ENCODE peak calls at places on chromosomes 6 and 20, in five cellular contexts. C is pancreas; V is PC-3; U is stomach; M is CD8-positive, alpha-beta T cell. D is an unnamed sample.

GRCh38 chr20:44717986-44718385 is 2.8 kb downstream of the CCN5 start:
- DNase-seq in V (no peak), U (no peak), C (no peak), M (no peak), D (no peak)

GRCh38 chr6:7750183-7750582 is 24.3 kb downstream of the BMP6 start:
- DNase-seq in V (no peak), M (no peak), U (no peak), C (no peak), D (no peak)

GRCh38 chr20:21522479-21523397 is 8.9 kb upstream of the NKX2-2 start:
- DNase-seq in V (peak), M (no peak), U (no peak), C (no peak), D (no peak)

GRCh38 chr6:15351631-15352030 is 105.8 kb downstream of the JARID2 start:
- DNase-seq in U (no peak), C (no peak), V (peak), M (no peak), D (no peak)

GRCh38 chr20:57393321-57394086 is 2.3 kb downstream of the RBM38 start:
- DNase-seq in M (no peak), C (no peak), V (no peak), U (no peak), D (no peak)

GRCh38 chr20:52219441-52219840 is 27.9 kb upstream of the ZFP64 start:
- DNase-seq in U (peak), C (no peak), V (peak), M (no peak), D (no peak)

GRCh38 chr20:43065299-43065698 is 124.4 kb downstream of the PTPRT start:
- DNase-seq in U (no peak), V (no peak), M (no peak), C (no peak), D (no peak)

GRCh38 chr6:156833755-156834154 is 56.6 kb downstream of the ARID1B start:
- DNase-seq in M (no peak), U (no peak), V (no peak), C (no peak), D (no peak)

GRCh38 chr6:167683028-167683862 is 143.5 kb upstream of the AFDN start:
- DNase-seq in M (no peak), U (peak), C (peak), V (peak), D (no peak)

GRCh38 chr6:42532038-42532669 is 31.7 kb upstream of the UBR2 start:
- DNase-seq in V (peak), M (no peak), U (no peak), C (peak), D (peak)

GRCh38 chr6:75070244-75070643 is 135.6 kb downstream of the COL12A1 start:
- DNase-seq in M (no peak), V (no peak), C (no peak), U (no peak), D (no peak)

GRCh38 chr6:135300576-135300975 is 119.5 kb downstream of the MYB start:
- DNase-seq in U (no peak), C (no peak), V (no peak), M (no peak), D (no peak)

GRCh38 chr6:15495375-15495901 is 167.4 kb downstream of the DTNBP1 start:
- DNase-seq in M (no peak), U (no peak), V (no peak), C (no peak), D (no peak)

GRCh38 chr20:1710484-1710883 is 52.9 kb upstream of the SIRPG start:
- DNase-seq in C (no peak), U (no peak), M (no peak), V (no peak), D (no peak)

GRCh38 chr20:62258499-62259293 is 20.4 kb downstream of the OSBPL2 start:
- DNase-seq in C (no peak), U (no peak), M (no peak), V (peak), D (no peak)

GRCh38 chr6:160343144-160343543 is 5.0 kb upstream of the SLC22A3 start:
- DNase-seq in C (no peak), U (no peak), M (no peak), V (no peak), D (no peak)

GRCh38 chr6:34207695-34208443 is 28.8 kb upstream of the HMGA1 start:
- DNase-seq in C (no peak), U (no peak), M (no peak), V (no peak), D (no peak)

GRCh38 chr20:54004397-54004940 is 65.9 kb downstream of the BCAS1 start:
- DNase-seq in M (no peak), V (no peak), C (no peak), U (no peak), D (no peak)

GRCh38 chr6:111912904-111913303 is 39.7 kb upstream of the FYN start:
- DNase-seq in M (no peak), U (no peak), V (no peak), C (no peak), D (no peak)

DNA sequence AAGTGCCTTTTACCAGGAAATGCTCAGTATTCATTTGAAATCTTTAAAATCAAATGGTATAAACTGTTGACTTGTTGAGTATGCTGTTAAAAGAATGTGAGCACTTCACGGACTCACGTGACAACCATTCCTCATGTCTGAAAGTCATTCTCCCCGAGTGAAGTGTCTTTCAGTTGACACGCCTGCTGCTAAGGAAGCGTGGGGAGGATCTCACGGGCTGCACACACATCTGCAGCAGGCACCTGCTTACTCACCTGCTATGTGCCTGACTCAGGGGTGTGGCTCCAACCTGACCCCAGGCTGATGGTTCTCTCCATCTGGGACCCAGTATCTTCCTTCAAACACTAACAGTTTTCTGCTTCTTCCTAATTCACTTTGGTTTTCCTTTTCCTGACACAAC is 32.7 kb downstream of the WDR27 start:
- DNase-seq in V (no peak), C (no peak), M (no peak), U (no peak), D (no peak)
- H3K27ac ChIP-seq in V (no peak), C (no peak), M (no peak), U (no peak), D (no peak)

DNA sequence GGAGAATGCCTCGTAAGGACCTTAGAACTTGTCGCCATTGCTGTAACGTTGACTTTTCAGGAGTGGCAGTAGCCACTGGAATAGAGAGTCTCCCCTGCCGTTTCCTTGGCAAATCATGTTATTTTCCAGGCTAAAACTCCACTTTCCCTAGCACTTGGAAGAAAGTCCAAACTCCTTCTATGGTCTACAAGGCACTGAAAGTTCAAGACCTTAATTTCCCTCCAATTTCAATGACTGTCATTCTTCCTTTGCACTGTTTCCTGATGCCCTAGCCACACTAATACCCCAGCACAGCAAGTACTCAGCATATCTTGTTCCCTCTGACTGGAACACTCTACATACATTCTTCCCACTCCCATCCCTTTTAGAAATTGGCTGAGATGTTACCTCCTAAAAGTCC is 1.8 kb upstream of the TBPL1 start:
- DNase-seq in U (no peak), V (no peak), M (no peak), C (no peak), D (no peak)
- H3K27ac ChIP-seq in U (peak), V (no peak), M (peak), C (peak), D (no peak)

GRCh38 chr20:47125553-47126373 is 230.7 kb downstream of the ZMYND8 start:
- DNase-seq in M (no peak), U (no peak), V (no peak), C (no peak), D (peak)

GRCh38 chr20:47122560-47122959 is 227.9 kb downstream of the EYA2 start:
- DNase-seq in M (no peak), V (no peak), C (no peak), U (no peak), D (no peak)

GRCh38 chr20:47126374-47126705 is 230.2 kb downstream of the ZMYND8 start:
- DNase-seq in M (no peak), U (no peak), V (no peak), C (no peak), D (no peak)

GRCh38 chr20:47126709-47127108 is 229.8 kb downstream of the ZMYND8 start:
- DNase-seq in U (no peak), V (no peak), M (no peak), C (no peak), D (no peak)

GRCh38 chr20:47124235-47124717 is 229.6 kb downstream of the EYA2 start:
- DNase-seq in M (no peak), C (no peak), V (no peak), U (no peak), D (peak)
- H3K27ac ChIP-seq in M (no peak), C (peak), V (peak), U (peak), D (peak)

GRCh38 chr20:25277051-25277801 is 29.3 kb downstream of the PYGB start:
- DNase-seq in C (peak), U (peak), M (no peak), V (no peak), D (no peak)

GRCh38 chr20:25276533-25277050 is 28.7 kb downstream of the PYGB start:
- DNase-seq in V (no peak), M (no peak), C (peak), U (peak), D (no peak)

GRCh38 chr20:25279403-25279802 is 31.5 kb downstream of the PYGB start:
- DNase-seq in V (peak), M (no peak), C (no peak), U (no peak), D (no peak)

GRCh38 chr20:25278636-25279361 is 30.9 kb downstream of the PYGB start:
- DNase-seq in U (peak), M (no peak), C (peak), V (no peak), D (no peak)

GRCh38 chr20:25277941-25278521 is 30.1 kb downstream of the PYGB start:
- DNase-seq in V (no peak), C (peak), M (no peak), U (peak), D (no peak)
- H3K27ac ChIP-seq in V (no peak), C (no peak), M (no peak), U (no peak), D (no peak)

GRCh38 chr6:170371091-170371490 is 64.5 kb downstream of the FAM120B start:
- DNase-seq in V (no peak), M (no peak), U (no peak), C (no peak), D (no peak)
- H3K27ac ChIP-seq in V (no peak), M (no peak), U (no peak), C (no peak), D (no peak)

DNA sequence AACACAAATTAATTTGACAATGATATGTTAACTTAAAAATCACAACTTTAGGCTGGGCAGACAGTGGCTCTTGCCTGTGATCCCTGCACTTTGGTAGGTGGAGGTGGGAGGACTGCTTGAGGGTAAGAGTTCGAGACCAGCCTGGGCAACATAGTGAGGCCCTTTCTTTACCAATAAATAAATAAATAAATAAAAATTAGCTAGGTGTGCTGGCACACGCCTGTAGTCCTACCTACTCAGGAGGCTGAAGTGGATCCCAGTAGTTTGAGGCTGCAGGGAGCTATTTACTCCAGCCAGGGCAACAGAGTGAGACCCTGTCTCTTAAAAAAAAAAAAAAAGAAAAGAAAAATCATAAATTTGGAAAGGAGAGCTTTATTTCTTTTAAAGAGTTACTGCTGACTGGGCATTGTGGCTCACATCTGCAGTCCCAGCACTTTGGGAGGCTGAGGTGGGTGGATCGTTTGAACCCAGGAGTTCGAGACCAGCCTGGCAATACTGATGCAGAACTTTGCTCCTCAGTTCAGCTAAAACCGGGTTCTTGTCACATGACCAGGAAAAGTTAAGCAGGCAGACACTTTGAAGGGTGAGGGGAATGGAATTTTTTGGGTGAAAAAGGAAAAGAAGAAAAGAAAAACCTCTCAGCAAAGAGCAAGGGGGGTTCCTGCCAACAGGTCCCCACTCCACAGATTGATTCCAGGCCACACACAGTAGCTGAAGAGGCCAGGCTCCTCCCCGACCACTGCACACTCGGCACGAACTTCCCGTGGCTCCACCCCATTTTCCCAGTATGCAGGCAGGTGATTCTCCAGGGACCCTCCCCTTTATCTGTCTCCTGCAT is 44.0 kb upstream of the DDR1 start:
- DNase-seq in M (no peak), U (no peak), C (no peak), V (no peak), D (no peak)
- H3K27ac ChIP-seq in M (no peak), U (peak), C (no peak), V (no peak), D (no peak)

DNA sequence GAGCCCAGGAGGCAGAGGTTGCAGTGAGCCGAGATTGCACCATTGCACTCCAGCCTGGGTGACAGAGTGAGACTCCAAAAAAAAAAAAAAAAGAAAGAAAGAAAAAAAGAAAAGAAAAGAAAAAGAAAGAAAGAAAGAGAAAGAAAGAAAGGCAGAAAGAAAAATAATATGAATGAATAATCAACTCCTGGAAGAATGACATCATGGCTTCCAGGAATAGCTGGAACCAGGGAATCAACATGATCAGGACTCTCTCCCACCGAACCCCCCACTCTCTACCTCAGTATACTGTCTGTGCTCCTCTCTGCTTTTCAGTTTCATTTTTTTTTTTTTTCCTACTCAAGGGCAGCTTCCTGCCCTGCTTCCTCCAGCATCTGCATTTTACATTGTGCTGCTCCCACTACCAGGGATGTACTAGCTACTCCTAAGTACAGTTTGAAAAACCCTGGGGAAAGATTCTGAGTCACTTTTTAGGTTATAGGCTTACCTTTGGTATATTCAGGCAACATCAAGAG is 19.7 kb upstream of the MTCL3 start:
- DNase-seq in U (no peak), C (no peak), M (no peak), V (no peak), D (no peak)
- H3K27ac ChIP-seq in U (no peak), C (no peak), M (no peak), V (no peak), D (no peak)

GRCh38 chr6:120587381-120587780 is 746.9 kb downstream of the TBC1D32 start:
- DNase-seq in V (no peak), C (no peak), U (no peak), M (no peak), D (no peak)

GRCh38 chr6:120584111-120584760 is 750.0 kb downstream of the TBC1D32 start:
- DNase-seq in M (no peak), C (no peak), U (no peak), V (no peak), D (no peak)
- H3K27ac ChIP-seq in M (no peak), C (no peak), U (no peak), V (no peak), D (no peak)